ENCODE peak calls at places on chromosome 5, in four cellular contexts. S, Z, L and A are unnamed samples.

GRCh38 chr5:25448190-25448621 is 803.4 kb upstream of the CDH10 start:
- DNase-seq in Z (peak; percentile 42), S (no peak), L (no peak), A (no peak)

GRCh38 chr5:54531536-54531935 is 14.0 kb downstream of the SNX18 start:
- DNase-seq in S (no peak), Z (no peak), L (no peak), A (no peak)

GRCh38 chr5:40223884-40224402 is 455.8 kb upstream of the PTGER4 start:
- DNase-seq in S (no peak), L (no peak), Z (no peak), A (peak; percentile 30)

GRCh38 chr5:34576849-34577248 is 79.3 kb upstream of the RAI14 start:
- DNase-seq in Z (no peak), L (no peak), S (no peak), A (no peak)

GRCh38 chr5:74243634-74244033 is 396.9 kb downstream of the ENC1 start:
- DNase-seq in Z (no peak), L (no peak), S (no peak), A (no peak)

GRCh38 chr5:10229306-10230048 is 20.2 kb downstream of the ATPSCKMT start:
- DNase-seq in S (no peak), L (peak; percentile 54), Z (no peak), A (no peak)

GRCh38 chr5:107542428-107542827 is 128.3 kb downstream of the EFNA5 start:
- DNase-seq in Z (no peak), L (no peak), S (peak; percentile 40), A (no peak)

GRCh38 chr5:171945066-171945465 is 61.4 kb downstream of the FBXW11 start:
- DNase-seq in S (no peak), L (no peak), Z (no peak), A (no peak)

GRCh38 chr5:41574391-41574790 is 64.0 kb upstream of the PLCXD3 start:
- DNase-seq in S (no peak), Z (no peak), L (no peak), A (no peak)

GRCh38 chr5:57346336-57346735 is 136.3 kb downstream of the ACTBL2 start:
- DNase-seq in Z (no peak), L (no peak), S (no peak), A (no peak)

GRCh38 chr5:9398227-9398626 is 147.6 kb downstream of the SEMA5A start:
- DNase-seq in Z (no peak), L (no peak), S (no peak), A (no peak)

GRCh38 chr5:59149271-59149670 is 566.4 kb downstream of the RAB3C start:
- DNase-seq in S (no peak), L (no peak), Z (no peak), A (no peak)

GRCh38 chr5:80368666-80369270 is 39.1 kb upstream of the ZFYVE16 start:
- DNase-seq in L (no peak), S (no peak), Z (no peak), A (no peak)

GRCh38 chr5:80360914-80361444 is 41.2 kb downstream of the SPZ1 start:
- DNase-seq in Z (no peak), L (no peak), S (no peak), A (no peak)

GRCh38 chr5:80370394-80370793 is 37.5 kb upstream of the ZFYVE16 start:
- DNase-seq in S (no peak), L (no peak), Z (no peak), A (no peak)

GRCh38 chr5:80369521-80369920 is 38.3 kb upstream of the ZFYVE16 start:
- DNase-seq in L (no peak), Z (no peak), S (no peak), A (no peak)

GRCh38 chr5:80364892-80365291 is 43.0 kb upstream of the ZFYVE16 start:
- DNase-seq in Z (no peak), L (no peak), S (no peak), A (no peak)
- TF ChIP-seq CTCF in Z (no peak), L (no peak), S (no peak), A (no peak)

GRCh38 chr5:164336276-164336675 is 830.9 kb downstream of the MAT2B start:
- DNase-seq in S (no peak), L (no peak), Z (no peak), A (no peak)

GRCh38 chr5:164336906-164337305 is 831.5 kb downstream of the MAT2B start:
- DNase-seq in L (no peak), Z (no peak), S (no peak), A (no peak)

GRCh38 chr5:164345853-164346252 is 840.4 kb downstream of the MAT2B start:
- DNase-seq in Z (no peak), L (no peak), S (no peak), A (no peak)

GRCh38 chr5:164345173-164345572 is 839.8 kb downstream of the MAT2B start:
- DNase-seq in L (no peak), S (peak; percentile 59), Z (no peak), A (no peak)

DNA sequence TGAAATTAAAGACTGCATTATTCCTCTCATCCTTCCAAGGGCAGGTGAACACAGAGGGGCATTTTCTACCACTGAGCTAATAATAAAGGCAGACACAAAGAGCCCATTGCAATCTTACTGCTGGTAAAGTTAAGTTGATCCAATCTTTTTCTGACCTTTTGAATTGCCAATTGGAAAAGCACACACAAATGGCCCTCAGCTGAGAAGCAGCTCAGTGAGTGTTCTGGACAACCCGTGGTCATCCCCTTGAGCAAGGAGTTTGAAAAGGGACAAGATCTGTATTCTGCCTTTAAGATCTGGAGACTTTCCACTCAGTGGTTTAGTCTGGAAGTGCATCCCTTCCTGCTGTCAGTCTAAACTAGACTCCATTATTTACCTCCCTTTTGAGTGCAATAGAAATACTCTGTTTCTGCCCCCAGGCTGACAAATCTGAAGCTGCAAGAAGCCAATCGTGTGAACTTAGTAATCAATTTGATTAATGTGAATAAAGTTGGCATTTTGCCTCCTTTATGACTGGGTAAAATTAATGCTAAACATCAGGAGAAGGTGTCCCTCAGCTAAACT is 835.7 kb downstream of the MAT2B start:
- DNase-seq in L (no peak), Z (no peak), S (no peak), A (no peak)
- TF ChIP-seq CTCF in L (peak; percentile 24), Z (peak; percentile 26), S (no peak), A (no peak)

GRCh38 chr5:89929173-89929572 is 480.4 kb downstream of the CETN3 start:
- DNase-seq in S (no peak), L (no peak), Z (peak; percentile 33), A (peak; percentile 5)
- TF ChIP-seq CTCF in S (no peak), L (peak; percentile 26), Z (peak; percentile 50), A (no peak)

GRCh38 chr5:163569284-163569683 is 63.9 kb downstream of the MAT2B start:
- DNase-seq in S (no peak), L (no peak), Z (no peak), A (no peak)
- TF ChIP-seq CTCF in S (no peak), L (no peak), Z (peak; percentile 58), A (no peak)

DNA sequence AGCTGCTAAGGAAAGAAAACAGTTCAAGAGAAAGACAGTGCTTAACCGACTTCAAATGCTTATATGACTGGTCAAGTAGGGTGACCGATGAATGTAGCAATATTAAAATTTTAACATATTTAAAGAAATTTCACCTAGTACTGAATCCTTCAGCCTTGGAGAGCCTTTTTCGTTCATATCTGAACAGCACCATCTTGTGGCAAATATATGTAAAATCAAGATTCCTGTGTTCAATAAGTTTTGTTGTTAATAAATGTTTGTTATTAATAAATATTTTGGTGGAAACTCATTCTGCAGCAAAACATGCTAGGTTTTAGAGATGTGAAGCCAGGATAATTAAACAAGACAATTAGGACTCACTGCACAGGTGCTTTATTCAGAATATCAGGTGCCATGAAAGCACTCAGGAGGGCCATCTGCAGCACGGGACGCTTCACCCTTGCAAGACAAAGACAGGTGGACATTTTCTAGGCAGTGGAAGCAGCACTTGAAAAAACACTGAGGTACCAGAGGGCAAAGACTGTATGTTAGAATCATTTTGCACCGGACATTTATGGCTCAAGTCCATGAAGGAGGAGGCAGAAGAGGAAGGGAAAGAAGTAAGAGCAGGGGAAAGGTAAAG is 15.6 kb downstream of the TICAM2 start:
- DNase-seq in L (no peak), Z (no peak), S (no peak), A (no peak)
- TF ChIP-seq CTCF in L (peak; percentile 70), Z (peak; percentile 82), S (peak; percentile 55), A (peak; percentile 22)

GRCh38 chr5:19709403-19709802 is 278.6 kb downstream of the CDH18 start:
- DNase-seq in Z (no peak), L (no peak), S (no peak), A (no peak)

GRCh38 chr5:19701731-19702130 is 286.3 kb downstream of the CDH18 start:
- DNase-seq in S (no peak), L (no peak), Z (no peak), A (no peak)

DNA sequence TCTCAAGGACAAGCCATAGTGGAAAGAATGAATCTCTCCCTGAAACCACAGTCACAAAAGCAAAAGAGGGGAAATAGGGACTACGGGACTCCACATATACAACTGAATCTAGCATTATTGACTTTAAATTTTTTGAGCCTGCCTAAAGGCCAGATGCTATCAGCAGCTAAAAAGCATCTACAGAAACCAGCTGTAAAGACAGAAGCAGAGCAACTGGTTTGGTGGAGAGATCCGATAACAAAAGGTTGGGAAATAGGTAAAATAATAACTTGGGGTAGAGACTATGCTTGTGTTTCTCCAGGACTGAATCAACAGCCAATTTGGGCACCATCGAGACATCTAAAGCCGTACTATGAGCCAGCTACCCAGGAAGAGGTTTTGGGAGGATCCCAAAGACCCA is 281.2 kb downstream of the CDH18 start:
- DNase-seq in S (no peak), L (no peak), Z (no peak), A (no peak)
- TF ChIP-seq CTCF in S (no peak), L (no peak), Z (no peak), A (no peak)